ENCODE peak calls at places on chromosomes 3 and 15, in six cellular contexts. T, W, L, O, Z and A are unnamed samples.
A peak's percentile ranks its signal among the peaks of the same experiment; 100 is the strongest.

GRCh38 chr3:32839714-32840085 is 21.9 kb downstream of the TRIM71 start:
- DNase-seq in Z (no peak), L (no peak), W (no peak), O (no peak), T (no peak), A (no peak)

GRCh38 chr15:101207867-101208288 is 44.0 kb downstream of the CHSY1 start:
- DNase-seq in Z (no peak), W (no peak), O (no peak), T (no peak), L (no peak), A (no peak)

GRCh38 chr15:82568986-82569385 is 28.7 kb upstream of the RPS17 start:
- DNase-seq in W (no peak), T (no peak), L (no peak), Z (no peak), O (no peak), A (no peak)

GRCh38 chr3:120177151-120177550 is 82.9 kb upstream of the GSK3B start:
- DNase-seq in Z (peak; percentile 49), L (peak; percentile 39), T (no peak), O (no peak), W (no peak), A (no peak)

GRCh38 chr15:96728591-96728990 is 398.1 kb downstream of the NR2F2 start:
- DNase-seq in Z (no peak), O (no peak), W (no peak), L (no peak), T (no peak), A (no peak)

GRCh38 chr3:183584246-183584913 is 28.9 kb upstream of the KLHL6 start:
- DNase-seq in O (no peak), W (no peak), L (no peak), T (no peak), Z (no peak), A (no peak)

GRCh38 chr15:37931868-37932267 is 2.6 kb upstream of the TMCO5A start:
- DNase-seq in T (no peak), W (no peak), L (no peak), O (no peak), Z (no peak), A (no peak)

GRCh38 chr3:43726511-43726910 is 35.8 kb downstream of the ABHD5 start:
- DNase-seq in O (no peak), L (no peak), W (no peak), T (no peak), Z (no peak), A (no peak)

GRCh38 chr15:81291916-81292424 is 32.0 kb downstream of the STARD5 start:
- DNase-seq in T (no peak), W (no peak), O (no peak), L (no peak), Z (no peak), A (no peak)

GRCh38 chr3:68878322-68878721 is 54.0 kb downstream of the TAFA4 start:
- DNase-seq in O (peak; percentile 10), L (no peak), W (no peak), T (no peak), Z (peak; percentile 16), A (no peak)

GRCh38 chr15:47812436-47813109 is 95.3 kb downstream of the SEMA6D start:
- DNase-seq in O (no peak), Z (peak; percentile 11), W (peak; percentile 32), L (no peak), T (no peak), A (no peak)

GRCh38 chr3:114565201-114565600 is 271.4 kb downstream of the TIGIT start:
- DNase-seq in L (no peak), T (no peak), O (no peak), Z (no peak), W (no peak), A (no peak)

GRCh38 chr15:90595760-90596155 is 66.0 kb downstream of the CRTC3 start:
- DNase-seq in O (no peak), L (no peak), T (no peak), Z (no peak), W (no peak), A (no peak)

GRCh38 chr3:142272200-142272891 is 47.0 kb upstream of the GK5 start:
- DNase-seq in L (no peak), O (no peak), Z (no peak), T (no peak), W (no peak), A (no peak)

GRCh38 chr15:61079529-61079928 is 149.6 kb downstream of the RORA start:
- DNase-seq in O (no peak), T (no peak), L (no peak), W (no peak), Z (no peak), A (no peak)

GRCh38 chr3:46078712-46079400 is 51.6 kb upstream of the XCR1 start:
- DNase-seq in W (peak; percentile 82), Z (peak; percentile 85), T (no peak), O (peak; percentile 86), L (peak; percentile 61), A (no peak)

GRCh38 chr15:78054971-78055370 is 22.5 kb downstream of the TBC1D2B start:
- DNase-seq in L (no peak), W (no peak), O (no peak), T (no peak), Z (no peak), A (no peak)

GRCh38 chr3:27713435-27713880 is 8.7 kb downstream of the EOMES start:
- DNase-seq in T (no peak), O (no peak), L (no peak), W (no peak), Z (no peak), A (no peak)

GRCh38 chr3:110384601-110385000 is 687.0 kb upstream of the NECTIN3 start:
- DNase-seq in W (no peak), O (no peak), T (no peak), Z (no peak), L (no peak), A (no peak)

GRCh38 chr3:162302983-162303624 is 806.5 kb downstream of the OTOL1 start:
- DNase-seq in O (no peak), L (no peak), Z (no peak), W (no peak), T (no peak), A (no peak)

GRCh38 chr15:90749754-90750153 is 32.6 kb downstream of the BLM start:
- DNase-seq in T (no peak), O (no peak), L (no peak), W (no peak), Z (no peak), A (no peak)

GRCh38 chr15:92449476-92449875 is 55.8 kb downstream of the ST8SIA2 start:
- DNase-seq in L (no peak), O (no peak), T (no peak), Z (no peak), W (no peak), A (no peak)

GRCh38 chr15:65355173-65355982 is 22.4 kb downstream of the IGDCC3 start:
- DNase-seq in W (no peak), L (no peak), Z (peak; percentile 29), O (no peak), T (no peak), A (no peak)

GRCh38 chr3:172903642-172904041 is 153.1 kb downstream of the ECT2 start:
- DNase-seq in T (no peak), W (no peak), Z (no peak), O (no peak), L (no peak), A (no peak)

GRCh38 chr15:78425643-78426042 is 12.4 kb upstream of the IREB2 start:
- DNase-seq in Z (no peak), O (no peak), T (no peak), W (no peak), L (no peak), A (no peak)

GRCh38 chr3:24145481-24145880 is 200.4 kb downstream of the NR1D2 start:
- DNase-seq in W (no peak), Z (no peak), T (no peak), O (no peak), L (no peak), A (no peak)

GRCh38 chr3:39291903-39292329 is 12.1 kb upstream of the CX3CR1 start:
- DNase-seq in W (no peak), O (peak; percentile 79), T (no peak), L (peak; percentile 39), Z (peak; percentile 50), A (no peak)
- TF ChIP-seq POLR2A in W (no peak), O (no peak), T (no peak), L (no peak), Z (no peak), A (no peak)

DNA sequence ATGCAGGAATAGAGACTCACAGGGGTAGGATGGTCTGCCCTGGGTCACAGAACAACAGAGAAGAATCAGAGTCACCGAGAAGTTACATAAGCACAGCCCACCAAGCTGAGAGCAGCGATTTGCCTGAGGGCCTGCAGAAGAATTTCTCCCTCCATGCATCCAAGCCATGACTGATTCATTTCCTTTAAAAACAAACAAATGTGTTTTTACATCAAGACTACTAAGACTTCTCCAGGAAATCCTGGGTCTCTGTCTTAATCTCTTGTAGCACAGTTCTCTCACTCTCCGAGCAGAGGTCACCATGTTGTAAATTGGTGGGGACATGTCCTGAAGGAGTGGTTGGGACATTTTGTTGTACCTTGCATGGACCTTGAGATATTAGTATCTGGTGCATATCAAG is 159.8 kb downstream of the THSD4 start:
- DNase-seq in W (no peak), T (no peak), O (no peak), Z (no peak), L (no peak), A (no peak)
- TF ChIP-seq TAF1 in W (no peak), T (no peak), O (no peak), Z (no peak), L (no peak), A (no peak)

DNA sequence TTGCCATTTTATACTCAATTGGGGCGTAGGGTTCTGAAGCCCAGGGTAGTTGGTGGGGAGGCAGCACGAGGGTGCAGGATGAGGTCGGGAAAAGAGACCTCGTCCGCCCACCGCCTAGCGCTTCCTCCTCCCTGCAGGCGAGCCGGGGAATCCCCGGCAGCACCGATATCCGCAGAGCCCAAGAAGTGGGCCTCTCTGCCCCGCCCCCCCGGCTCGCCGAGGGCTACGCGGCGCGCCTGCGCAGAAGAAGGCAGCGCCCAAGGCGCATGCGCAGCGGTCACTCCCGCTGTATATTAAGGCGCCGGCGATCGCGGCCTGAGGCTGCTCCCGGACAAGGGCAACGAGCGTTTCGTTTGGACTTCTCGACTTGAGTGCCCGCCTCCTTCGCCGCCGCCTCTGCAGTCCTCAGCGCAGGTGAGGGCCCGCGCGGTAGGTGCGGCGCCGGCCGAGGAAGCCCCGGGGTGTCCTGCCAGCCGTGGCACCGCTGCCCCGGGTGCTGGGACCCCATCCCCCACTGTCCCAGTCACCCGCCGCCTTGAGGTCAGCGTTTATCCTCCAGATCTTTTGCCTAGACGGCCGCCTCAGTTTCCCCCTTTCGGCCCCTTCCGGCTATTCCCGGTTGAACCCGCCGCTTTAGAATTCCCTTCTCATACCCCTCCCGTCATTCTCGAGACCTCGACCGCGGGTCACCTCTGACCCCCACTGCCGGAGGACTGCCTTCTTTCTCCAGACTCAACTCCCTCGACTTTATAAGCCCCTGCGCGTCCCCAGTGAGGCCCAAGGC is at the start of gene ALAS1:
- DNase-seq in W (peak; percentile 72), T (peak; percentile 99), L (peak; percentile 87), Z (peak; percentile 82), O (peak; percentile 95), A (peak; percentile 97)
- TF ChIP-seq POLR2A in W (peak; percentile 93), T (peak; percentile 85), L (peak; percentile 85), Z (peak; percentile 98), O (peak; percentile 86), A (peak; percentile 91)

DNA sequence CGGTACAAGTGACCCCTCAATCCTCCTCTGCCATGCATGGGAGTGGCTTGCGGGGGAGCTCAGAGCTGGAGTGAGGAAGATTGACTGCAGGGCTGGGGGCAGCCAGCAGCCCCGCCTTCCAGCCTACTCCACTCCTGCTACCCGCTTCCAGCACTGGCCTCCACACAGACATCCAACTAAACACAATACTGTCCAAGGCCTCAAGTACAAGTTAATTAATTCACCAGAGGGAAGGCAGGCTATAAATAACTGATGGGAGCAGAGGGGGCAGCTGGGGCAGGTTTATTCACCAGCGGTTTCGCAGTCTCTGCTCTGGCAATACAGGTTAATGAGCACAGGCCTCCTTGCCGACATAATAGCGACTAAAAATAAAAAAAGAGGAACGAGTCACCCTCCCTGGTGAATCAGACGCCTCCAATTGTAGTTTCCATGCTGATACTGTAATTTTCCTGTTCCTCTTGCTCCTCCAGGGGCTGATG is 166.3 kb upstream of the TLE3 start:
- DNase-seq in Z (no peak), T (no peak), L (no peak), O (no peak), W (no peak), A (no peak)
- TF ChIP-seq TAF1 in Z (no peak), T (no peak), L (no peak), O (no peak), W (no peak), A (no peak)